ENCODE peak calls at places on chromosomes 12 and 14, in eight cellular contexts. Q, D, F, G, L, V, I and U are unnamed samples.

GRCh38 chr14:89617471-89618291 is 200.6 kb upstream of the FOXN3 start:
- DNase-seq in G (peak), D (no peak), I (no peak), F (no peak), L (no peak), Q (no peak), V (peak), U (peak)

GRCh38 chr14:103140316-103141109 is 17.3 kb downstream of the TNFAIP2 start:
- DNase-seq in F (no peak), I (no peak), D (no peak), Q (no peak), V (no peak), L (no peak), G (no peak), U (no peak)

GRCh38 chr14:91063119-91063518 is 2.7 kb upstream of the RPS6KA5 start:
- DNase-seq in D (peak), I (no peak), Q (no peak), F (no peak), G (no peak), L (no peak), V (no peak), U (no peak)

GRCh38 chr14:106872619-106873446 is 1346.5 kb downstream of the TMEM121 start:
- DNase-seq in I (no peak), V (no peak), Q (peak), L (no peak), F (no peak), G (peak), D (no peak), U (no peak)

GRCh38 chr14:65686761-65687160 is 274.2 kb downstream of the FUT8 start:
- DNase-seq in V (no peak), I (no peak), L (no peak), F (no peak), G (no peak), Q (no peak), D (no peak), U (no peak)

GRCh38 chr12:75939016-75939642 is 92.4 kb downstream of the PHLDA1 start:
- DNase-seq in Q (no peak), V (peak), F (no peak), G (no peak), I (no peak), L (no peak), D (no peak), U (no peak)

GRCh38 chr14:68757618-68758081 is 35.2 kb downstream of the ZFP36L1 start:
- DNase-seq in D (no peak), G (no peak), F (peak), V (no peak), L (no peak), Q (peak), I (no peak), U (no peak)

GRCh38 chr14:97719931-97720330 is 922.7 kb downstream of the VRK1 start:
- DNase-seq in F (no peak), L (no peak), G (no peak), D (no peak), V (no peak), I (no peak), Q (no peak), U (no peak)

GRCh38 chr14:45377201-45377600 is 124.2 kb upstream of the MIS18BP1 start:
- DNase-seq in V (no peak), F (no peak), D (no peak), L (no peak), G (no peak), Q (no peak), I (no peak), U (no peak)

GRCh38 chr14:51002406-51002984 is 58.2 kb upstream of the PYGL start:
- DNase-seq in I (no peak), V (no peak), F (no peak), D (no peak), Q (no peak), L (no peak), G (no peak), U (no peak)

GRCh38 chr12:108933950-108934349 is 54.1 kb downstream of the DAO start:
- DNase-seq in L (no peak), F (no peak), D (no peak), I (no peak), V (no peak), Q (no peak), G (no peak), U (no peak)

GRCh38 chr12:9751204-9752144 is 9.2 kb downstream of the CD69 start:
- DNase-seq in L (no peak), F (no peak), D (no peak), I (peak), V (peak), G (no peak), Q (no peak), U (no peak)

GRCh38 chr14:71933026-71933587 is 878 bp downstream of the RGS6 start:
- DNase-seq in Q (no peak), G (no peak), L (no peak), V (no peak), I (no peak), D (no peak), F (no peak), U (no peak)

GRCh38 chr14:98494582-98494981 is 777.4 kb downstream of the BCL11B start:
- DNase-seq in F (no peak), G (no peak), Q (no peak), L (no peak), D (no peak), I (no peak), V (no peak), U (no peak)

GRCh38 chr12:130920119-130920703 is 33.5 kb upstream of the ADGRD1 start:
- DNase-seq in V (no peak), L (no peak), D (no peak), G (no peak), I (no peak), F (no peak), Q (no peak), U (no peak)

GRCh38 chr12:49969027-49969426 is 3.7 kb upstream of the AQP6 start:
- DNase-seq in G (no peak), F (peak), Q (no peak), I (no peak), V (no peak), L (no peak), D (no peak), U (no peak)

GRCh38 chr12:121789233-121789781 is 4.2 kb downstream of the RHOF start:
- DNase-seq in F (no peak), V (no peak), L (no peak), D (no peak), G (no peak), I (no peak), Q (peak), U (no peak)

GRCh38 chr12:45725631-45726593 is 3.6 kb upstream of the ARID2 start:
- DNase-seq in L (no peak), V (peak), G (no peak), Q (peak), D (no peak), I (no peak), F (no peak), U (no peak)

GRCh38 chr12:70106347-70106746 is 136.9 kb upstream of the CNOT2 start:
- DNase-seq in Q (no peak), L (no peak), G (no peak), V (no peak), I (no peak), D (no peak), F (no peak), U (no peak)

GRCh38 chr14:104091927-104092771 is 6.6 kb downstream of the ASPG start:
- DNase-seq in G (no peak), V (no peak), I (no peak), D (no peak), Q (peak), L (no peak), F (no peak), U (no peak)

GRCh38 chr12:83823386-83824045 is 1089.1 kb downstream of the SLC6A15 start:
- DNase-seq in G (peak), D (no peak), L (peak), I (peak), F (no peak), Q (peak), V (peak), U (no peak)

GRCh38 chr12:60123443-60124000 is 527.7 kb downstream of the SLC16A7 start:
- DNase-seq in F (no peak), D (no peak), I (no peak), L (no peak), G (no peak), Q (no peak), V (no peak), U (no peak)

GRCh38 chr14:101808020-101808641 is 46.6 kb downstream of the PPP2R5C start:
- DNase-seq in I (no peak), L (no peak), V (no peak), Q (no peak), D (no peak), F (no peak), G (no peak), U (no peak)

GRCh38 chr12:111457577-111457976 is 51.9 kb downstream of the SH2B3 start:
- DNase-seq in I (no peak), V (no peak), Q (no peak), G (no peak), D (no peak), F (peak), L (no peak), U (peak)

GRCh38 chr12:69578283-69578682 is 7.0 kb upstream of the CCT2 start:
- DNase-seq in L (no peak), I (no peak), Q (no peak), F (no peak), G (no peak), V (no peak), D (no peak), U (no peak)

GRCh38 chr12:124458992-124459851 is 108.2 kb downstream of the NCOR2 start:
- DNase-seq in L (no peak), I (no peak), G (no peak), Q (peak), D (no peak), F (no peak), V (no peak), U (no peak)
- TF ChIP-seq POLR2A in L (no peak), I (no peak), G (no peak), Q (no peak), D (no peak), F (no peak), V (no peak), U (no peak)

GRCh38 chr12:31233061-31233730 is 92.8 kb downstream of the SINHCAF start:
- DNase-seq in Q (no peak), D (no peak), G (no peak), F (no peak), L (no peak), V (no peak), I (no peak), U (no peak)

GRCh38 chr12:31232361-31232965 is 93.5 kb downstream of the SINHCAF start:
- DNase-seq in G (no peak), Q (no peak), F (no peak), L (no peak), D (no peak), I (no peak), V (no peak), U (no peak)

GRCh38 chr12:31230004-31230403 is 95.9 kb downstream of the SINHCAF start:
- DNase-seq in D (no peak), L (no peak), I (no peak), F (no peak), G (no peak), Q (no peak), V (no peak), U (no peak)

GRCh38 chr12:31234053-31234835 is 91.7 kb downstream of the SINHCAF start:
- DNase-seq in L (no peak), G (no peak), V (no peak), F (no peak), Q (no peak), I (no peak), D (no peak), U (no peak)

DNA sequence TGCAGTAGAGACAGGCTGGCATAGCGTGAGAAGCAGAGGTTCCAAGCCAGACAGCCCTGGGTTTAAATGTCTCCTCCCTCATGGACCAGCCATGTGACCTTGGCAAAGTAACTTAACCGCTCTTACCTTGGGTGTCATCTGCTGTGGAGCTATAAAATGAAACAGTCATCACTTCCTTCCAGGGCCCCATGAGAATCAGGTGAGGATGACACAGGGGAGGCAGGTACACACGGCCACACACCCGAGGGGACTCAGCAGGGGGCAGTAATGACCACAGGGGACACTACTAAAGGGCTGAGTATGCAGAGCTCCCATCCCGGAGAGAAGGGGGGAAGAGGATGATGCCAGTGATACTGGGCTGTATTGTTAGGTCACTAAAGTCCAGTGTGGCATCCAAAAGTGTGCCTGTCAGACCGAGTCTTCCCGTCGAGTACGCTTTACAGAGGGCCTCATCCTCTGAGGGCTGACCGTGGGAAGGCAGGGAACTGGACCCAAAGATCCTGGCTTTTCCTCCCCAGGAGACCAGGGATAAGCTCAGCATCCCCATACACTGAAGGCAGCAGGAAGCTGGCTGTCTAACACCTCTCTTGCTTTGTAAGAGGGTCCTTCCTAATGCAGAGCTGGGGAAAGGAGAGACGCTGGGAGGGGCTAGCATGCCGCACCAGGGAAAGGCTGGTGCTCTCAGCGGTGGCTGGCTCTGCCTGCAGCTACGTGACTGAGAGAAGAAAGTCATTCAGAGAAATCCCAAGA is 94.2 kb downstream of the SINHCAF start:
- DNase-seq in F (no peak), I (no peak), G (no peak), D (no peak), L (no peak), Q (no peak), V (no peak), U (no peak)
- TF ChIP-seq POLR2AphosphoS5 in F (no peak), I (no peak), G (no peak), D (no peak), L (no peak), Q (no peak), V (no peak), U (no peak)

DNA sequence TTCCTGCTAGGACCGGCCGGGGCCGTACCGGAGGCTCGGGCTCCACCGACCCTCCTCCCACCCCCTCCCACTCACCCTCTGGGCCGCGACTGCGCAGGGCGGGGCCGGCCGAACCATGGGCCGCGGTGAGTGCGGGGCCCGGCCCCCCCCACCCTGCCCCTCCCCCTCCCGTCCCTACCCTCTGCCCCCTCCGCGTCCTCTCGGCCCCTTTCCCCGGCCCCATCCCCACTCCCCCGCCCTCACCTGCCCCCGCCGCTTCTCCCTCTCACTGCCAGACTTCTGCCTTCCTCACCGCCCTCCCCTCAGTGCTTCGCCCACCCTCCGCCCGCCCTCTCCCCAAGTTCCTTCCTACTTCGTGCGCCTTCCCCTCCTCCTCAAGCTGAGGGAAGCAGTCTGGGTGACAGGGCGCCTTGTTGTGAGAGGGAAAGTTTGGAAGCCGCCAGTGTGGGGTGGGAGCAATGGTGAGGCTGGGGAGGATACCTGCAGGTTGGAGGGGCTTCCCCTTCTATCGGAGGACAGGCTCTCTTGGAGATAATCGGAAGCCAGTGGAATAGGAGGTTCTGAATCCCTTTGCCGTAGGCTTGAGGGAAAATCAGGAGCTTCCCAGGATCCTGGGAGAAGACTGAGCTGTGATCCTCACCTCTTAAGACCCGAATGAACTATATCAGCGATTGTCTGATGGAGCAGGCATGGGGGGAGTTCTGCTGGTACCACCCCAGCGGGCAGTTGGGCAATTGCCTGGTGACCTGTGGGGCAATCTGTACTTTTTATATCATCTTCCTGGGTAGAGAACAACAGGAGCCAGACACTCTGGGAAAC is 472 bp downstream of the MBD6 start:
- DNase-seq in F (peak), G (peak), V (peak), L (no peak), D (no peak), I (no peak), Q (peak), U (peak)
- TF ChIP-seq POLR2A in F (no peak), G (no peak), V (no peak), L (peak), D (no peak), I (no peak), Q (no peak), U (no peak)

GRCh38 chr14:94426526-94426925 is 26.1 kb downstream of the SERPINA11 start:
- DNase-seq in I (no peak), L (no peak), Q (no peak), D (no peak), V (no peak), F (no peak), G (no peak), U (no peak)
- TF ChIP-seq POLR2AphosphoS5 in I (no peak), L (no peak), Q (no peak), D (no peak), V (no peak), F (no peak), G (no peak), U (no peak)